ENCODE peak calls at places on chromosomes 3 and 15, in four cellular contexts. One of them, this sample, is unnamed.
A peak's percentile ranks its signal among the peaks of the same experiment; 100 is the strongest.

GRCh38 chr15:70906842-70907241 is 14.2 kb downstream of the LRRC49 start:
- DNase-seq in fibroblast of the aortic adventitia: peak; percentile 64
- DNase-seq in fibroblast of the conjunctiva: no peak
- DNase-seq in stimulated activated CD4-positive, alpha-beta T cell treated with anti-CD3 and anti-CD28 coated beads, Interleukin-15, amount 100 ng/mL, for 24 hours: no peak
- DNase-seq in this sample: no peak

GRCh38 chr3:193827039-193827669 is 234.1 kb downstream of the OPA1 start:
- DNase-seq in fibroblast of the aortic adventitia: no peak
- DNase-seq in fibroblast of the conjunctiva: no peak
- DNase-seq in stimulated activated CD4-positive, alpha-beta T cell treated with anti-CD3 and anti-CD28 coated beads, Interleukin-15, amount 100 ng/mL, for 24 hours: no peak
- DNase-seq in this sample: no peak

GRCh38 chr3:16265455-16265786 is 409 bp downstream of the OXNAD1 start:
- DNase-seq in fibroblast of the aortic adventitia: no peak
- DNase-seq in fibroblast of the conjunctiva: no peak
- DNase-seq in stimulated activated CD4-positive, alpha-beta T cell treated with anti-CD3 and anti-CD28 coated beads, Interleukin-15, amount 100 ng/mL, for 24 hours: no peak
- DNase-seq in this sample: no peak

GRCh38 chr3:134651347-134652041 is 672 bp upstream of the KY start:
- DNase-seq in fibroblast of the aortic adventitia: peak; percentile 80
- DNase-seq in fibroblast of the conjunctiva: no peak
- DNase-seq in stimulated activated CD4-positive, alpha-beta T cell treated with anti-CD3 and anti-CD28 coated beads, Interleukin-15, amount 100 ng/mL, for 24 hours: no peak
- DNase-seq in this sample: peak; percentile 62

GRCh38 chr3:10998542-10998941 is 6.0 kb downstream of the SLC6A1 start:
- DNase-seq in fibroblast of the aortic adventitia: no peak
- DNase-seq in fibroblast of the conjunctiva: no peak
- DNase-seq in stimulated activated CD4-positive, alpha-beta T cell treated with anti-CD3 and anti-CD28 coated beads, Interleukin-15, amount 100 ng/mL, for 24 hours: no peak
- DNase-seq in this sample: no peak

GRCh38 chr3:184354121-184354728 is 7.2 kb downstream of the CLCN2 start:
- DNase-seq in fibroblast of the aortic adventitia: no peak
- DNase-seq in fibroblast of the conjunctiva: no peak
- DNase-seq in stimulated activated CD4-positive, alpha-beta T cell treated with anti-CD3 and anti-CD28 coated beads, Interleukin-15, amount 100 ng/mL, for 24 hours: peak; percentile 74
- DNase-seq in this sample: no peak

GRCh38 chr15:43808960-43809678 is 8.7 kb downstream of the HYPK start:
- DNase-seq in fibroblast of the aortic adventitia: no peak
- DNase-seq in fibroblast of the conjunctiva: no peak
- DNase-seq in stimulated activated CD4-positive, alpha-beta T cell treated with anti-CD3 and anti-CD28 coated beads, Interleukin-15, amount 100 ng/mL, for 24 hours: no peak
- DNase-seq in this sample: no peak

GRCh38 chr15:89469331-89470107 is 26.9 kb downstream of the RHCG start:
- DNase-seq in fibroblast of the aortic adventitia: no peak
- DNase-seq in fibroblast of the conjunctiva: no peak
- DNase-seq in stimulated activated CD4-positive, alpha-beta T cell treated with anti-CD3 and anti-CD28 coated beads, Interleukin-15, amount 100 ng/mL, for 24 hours: no peak
- DNase-seq in this sample: no peak

This sample was measured in left lung.